ENCODE peak calls at places on chromosomes 16 and 17, in eight cellular contexts. One of them, this sample, is unnamed.

GRCh38 chr17:27810211-27810901 is 10.0 kb upstream of the NOS2 start:
- DNase-seq in adrenal gland: no peak
- DNase-seq in ovary: no peak
- DNase-seq in psoas muscle: no peak
- DNase-seq in mammary epithelial cell: peak; percentile 10
- DNase-seq in hepatocyte: peak; percentile 23
- DNase-seq in gastrocnemius medialis: no peak
- DNase-seq in stomach: no peak
- DNase-seq in this sample: no peak

GRCh38 chr17:8060274-8060673 is 21.4 kb downstream of the ALOX15B start:
- DNase-seq in hepatocyte: peak; percentile 87
- DNase-seq in gastrocnemius medialis: peak; percentile 25
- DNase-seq in mammary epithelial cell: peak; percentile 63
- DNase-seq in ovary: peak; percentile 36
- DNase-seq in stomach: peak; percentile 64
- DNase-seq in psoas muscle: no peak
- DNase-seq in adrenal gland: peak; percentile 77
- DNase-seq in this sample: no peak

GRCh38 chr16:11526921-11527320 is 59.8 kb downstream of the LITAF start:
- DNase-seq in psoas muscle: peak; percentile 41
- DNase-seq in gastrocnemius medialis: no peak
- DNase-seq in adrenal gland: no peak
- DNase-seq in ovary: no peak
- DNase-seq in hepatocyte: no peak
- DNase-seq in stomach: no peak
- DNase-seq in mammary epithelial cell: no peak
- DNase-seq in this sample: no peak

GRCh38 chr17:34305606-34306005 is 13.6 kb upstream of the CCL8 start:
- DNase-seq in gastrocnemius medialis: no peak
- DNase-seq in ovary: no peak
- DNase-seq in hepatocyte: no peak
- DNase-seq in adrenal gland: no peak
- DNase-seq in psoas muscle: no peak
- DNase-seq in mammary epithelial cell: no peak
- DNase-seq in stomach: no peak
- DNase-seq in this sample: no peak

GRCh38 chr16:7378024-7378695 is 45.5 kb downstream of the RBFOX1 start:
- DNase-seq in hepatocyte: no peak
- DNase-seq in mammary epithelial cell: no peak
- DNase-seq in adrenal gland: no peak
- DNase-seq in psoas muscle: no peak
- DNase-seq in gastrocnemius medialis: peak; percentile 51
- DNase-seq in ovary: no peak
- DNase-seq in stomach: no peak
- DNase-seq in this sample: no peak

GRCh38 chr16:71426069-71426879 is 15.6 kb downstream of the TLE7 start:
- DNase-seq in ovary: peak; percentile 25
- DNase-seq in mammary epithelial cell: peak; percentile 99
- DNase-seq in hepatocyte: peak; percentile 81
- DNase-seq in gastrocnemius medialis: no peak
- DNase-seq in stomach: no peak
- DNase-seq in adrenal gland: no peak
- DNase-seq in psoas muscle: no peak
- DNase-seq in this sample: no peak

GRCh38 chr16:65418435-65418834 is 296.6 kb upstream of the CDH11 start:
- DNase-seq in adrenal gland: no peak
- DNase-seq in gastrocnemius medialis: no peak
- DNase-seq in ovary: no peak
- DNase-seq in stomach: no peak
- DNase-seq in hepatocyte: no peak
- DNase-seq in psoas muscle: no peak
- DNase-seq in mammary epithelial cell: no peak
- DNase-seq in this sample: no peak

GRCh38 chr17:74852237-74853047 is 7.2 kb downstream of the GRIN2C start:
- DNase-seq in adrenal gland: no peak
- DNase-seq in gastrocnemius medialis: no peak
- DNase-seq in hepatocyte: peak; percentile 76
- DNase-seq in psoas muscle: no peak
- DNase-seq in ovary: no peak
- DNase-seq in stomach: no peak
- DNase-seq in mammary epithelial cell: peak; percentile 51
- DNase-seq in this sample: no peak

GRCh38 chr16:56606071-56606687 is 2.2 kb upstream of the MT2A start:
- DNase-seq in gastrocnemius medialis: no peak
- DNase-seq in psoas muscle: peak; percentile 88
- DNase-seq in adrenal gland: peak; percentile 82
- DNase-seq in mammary epithelial cell: peak; percentile 86
- DNase-seq in stomach: no peak
- DNase-seq in ovary: peak; percentile 61
- DNase-seq in hepatocyte: peak; percentile 53
- DNase-seq in this sample: no peak

GRCh38 chr16:29029168-29029994 is 44.5 kb downstream of the LAT start:
- DNase-seq in hepatocyte: peak; percentile 65
- DNase-seq in stomach: no peak
- DNase-seq in mammary epithelial cell: peak; percentile 86
- DNase-seq in psoas muscle: no peak
- DNase-seq in gastrocnemius medialis: no peak
- DNase-seq in ovary: no peak
- DNase-seq in adrenal gland: peak; percentile 21
- DNase-seq in this sample: no peak

GRCh38 chr16:7342598-7342997 is 10.0 kb downstream of the RBFOX1 start:
- DNase-seq in hepatocyte: no peak
- DNase-seq in ovary: no peak
- DNase-seq in mammary epithelial cell: no peak
- DNase-seq in adrenal gland: no peak
- DNase-seq in psoas muscle: no peak
- DNase-seq in gastrocnemius medialis: no peak
- DNase-seq in stomach: no peak
- DNase-seq in this sample: no peak

GRCh38 chr16:3906363-3906762 is 25.9 kb upstream of the CREBBP start:
- DNase-seq in stomach: no peak
- DNase-seq in hepatocyte: no peak
- DNase-seq in mammary epithelial cell: no peak
- DNase-seq in ovary: no peak
- DNase-seq in gastrocnemius medialis: no peak
- DNase-seq in adrenal gland: no peak
- DNase-seq in psoas muscle: no peak
- DNase-seq in this sample: no peak

GRCh38 chr16:73025506-73026131 is 22.3 kb downstream of the ZFHX3 start:
- DNase-seq in gastrocnemius medialis: no peak
- DNase-seq in hepatocyte: no peak
- DNase-seq in adrenal gland: peak; percentile 56
- DNase-seq in psoas muscle: peak; percentile 64
- DNase-seq in mammary epithelial cell: no peak
- DNase-seq in ovary: no peak
- DNase-seq in stomach: no peak
- DNase-seq in this sample: no peak

GRCh38 chr17:64411999-64412771 is 21.5 kb upstream of the PECAM1 start:
- DNase-seq in ovary: peak; percentile 58
- DNase-seq in stomach: no peak
- DNase-seq in adrenal gland: peak; percentile 53
- DNase-seq in gastrocnemius medialis: peak; percentile 45
- DNase-seq in hepatocyte: peak; percentile 52
- DNase-seq in mammary epithelial cell: no peak
- DNase-seq in psoas muscle: peak; percentile 65
- DNase-seq in this sample: peak; percentile 62

GRCh38 chr16:69329369-69330285 is 761 bp downstream of the PDF start:
- DNase-seq in mammary epithelial cell: peak; percentile 48
- DNase-seq in stomach: no peak
- DNase-seq in hepatocyte: peak; percentile 60
- DNase-seq in adrenal gland: no peak
- DNase-seq in psoas muscle: no peak
- DNase-seq in gastrocnemius medialis: no peak
- DNase-seq in ovary: no peak
- DNase-seq in this sample: no peak

GRCh38 chr17:39676198-39676819 is 8.1 kb downstream of the PNMT start:
- DNase-seq in ovary: no peak
- DNase-seq in gastrocnemius medialis: peak; percentile 85
- DNase-seq in adrenal gland: no peak
- DNase-seq in mammary epithelial cell: no peak
- DNase-seq in hepatocyte: no peak
- DNase-seq in stomach: peak; percentile 84
- DNase-seq in psoas muscle: peak; percentile 86
- DNase-seq in this sample: peak; percentile 82

GRCh38 chr17:2337811-2338657 is 733 bp downstream of the SGSM2 start:
- DNase-seq in mammary epithelial cell: peak; percentile 34
- DNase-seq in hepatocyte: peak; percentile 84
- DNase-seq in psoas muscle: peak; percentile 79
- DNase-seq in stomach: peak; percentile 79
- DNase-seq in adrenal gland: peak; percentile 80
- DNase-seq in ovary: peak; percentile 64
- DNase-seq in gastrocnemius medialis: peak; percentile 64
- DNase-seq in this sample: peak; percentile 61

GRCh38 chr17:63696381-63696961 is 3.5 kb downstream of the LIMD2 start:
- DNase-seq in gastrocnemius medialis: no peak
- DNase-seq in ovary: no peak
- DNase-seq in mammary epithelial cell: no peak
- DNase-seq in stomach: peak; percentile 27
- DNase-seq in adrenal gland: no peak
- DNase-seq in psoas muscle: no peak
- DNase-seq in hepatocyte: no peak
- DNase-seq in this sample: no peak

GRCh38 chr17:10631048-10631700 is 25.9 kb downstream of the MYH3 start:
- DNase-seq in hepatocyte: peak; percentile 45
- DNase-seq in gastrocnemius medialis: no peak
- DNase-seq in adrenal gland: peak; percentile 27
- DNase-seq in mammary epithelial cell: no peak
- DNase-seq in psoas muscle: no peak
- DNase-seq in ovary: no peak
- DNase-seq in stomach: no peak
- DNase-seq in this sample: no peak

DNA sequence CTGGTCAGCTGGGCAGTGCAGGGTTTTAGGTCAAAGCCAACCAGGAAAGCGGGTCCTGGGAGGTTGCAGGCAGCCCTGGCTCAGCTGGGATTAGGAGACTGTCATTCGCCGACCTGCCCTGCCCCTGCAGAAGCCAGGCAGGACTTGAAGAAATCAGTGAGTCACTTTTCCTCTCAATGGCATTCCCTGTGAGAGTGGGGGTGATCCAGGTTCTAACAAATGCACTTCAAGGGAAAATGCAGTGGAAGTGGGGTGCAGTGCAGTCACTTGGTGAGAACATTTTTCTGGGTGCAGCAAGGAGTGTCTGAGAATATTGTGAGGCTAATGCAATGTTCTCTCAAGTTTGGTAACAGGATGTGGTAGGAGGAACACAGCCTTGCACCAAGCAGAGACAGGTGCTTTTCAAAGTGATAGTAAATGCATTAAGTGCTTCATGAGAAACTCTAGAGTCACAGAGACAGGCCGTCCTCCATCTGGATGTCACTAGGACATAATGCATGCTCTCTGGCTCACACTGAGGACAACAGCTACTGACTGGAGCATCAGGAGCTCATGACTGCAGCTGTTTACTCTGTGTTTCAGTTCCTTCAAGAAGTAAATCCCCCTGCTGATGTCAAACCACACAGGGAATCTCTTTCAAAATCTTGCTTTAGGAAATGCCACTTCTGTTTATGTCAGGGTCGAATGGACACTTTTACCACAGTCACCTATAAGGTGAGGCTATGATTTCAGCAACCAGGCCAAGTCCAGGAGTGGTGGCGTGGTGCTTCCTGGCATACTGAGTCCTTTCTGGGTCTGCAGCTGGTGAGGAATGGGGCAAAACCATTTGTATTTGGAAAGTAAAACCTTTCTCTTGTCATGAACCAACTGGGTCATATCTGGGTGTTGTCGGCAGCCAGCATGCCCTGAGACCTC is 16.7 kb downstream of the CDK5R1 start:
- DNase-seq in gastrocnemius medialis: no peak
- DNase-seq in stomach: no peak
- DNase-seq in hepatocyte: no peak
- DNase-seq in psoas muscle: no peak
- DNase-seq in mammary epithelial cell: peak; percentile 40
- DNase-seq in ovary: no peak
- DNase-seq in adrenal gland: no peak
- DNase-seq in this sample: no peak
- H3K4me3 ChIP-seq in gastrocnemius medialis: no peak overlapping the region
- H3K4me3 ChIP-seq in stomach: no peak overlapping the region
- H3K4me3 ChIP-seq in hepatocyte: no peak overlapping the region
- H3K4me3 ChIP-seq in psoas muscle: no peak overlapping the region
- H3K4me3 ChIP-seq in mammary epithelial cell: no peak overlapping the region
- H3K4me3 ChIP-seq in ovary: no peak overlapping the region
- H3K4me3 ChIP-seq in adrenal gland: no peak overlapping the region
- H3K4me3 ChIP-seq in this sample: no peak overlapping the region

GRCh38 chr16:79253100-79253631 is 347.4 kb downstream of the MAF start:
- DNase-seq in ovary: peak; percentile 85
- DNase-seq in hepatocyte: peak; percentile 59
- DNase-seq in adrenal gland: no peak
- DNase-seq in psoas muscle: no peak
- DNase-seq in stomach: peak; percentile 77
- DNase-seq in mammary epithelial cell: no peak
- DNase-seq in gastrocnemius medialis: no peak
- DNase-seq in this sample: no peak

GRCh38 chr16:79250457-79251098 is 350.0 kb downstream of the MAF start:
- DNase-seq in gastrocnemius medialis: no peak
- DNase-seq in mammary epithelial cell: no peak
- DNase-seq in ovary: no peak
- DNase-seq in stomach: no peak
- DNase-seq in hepatocyte: no peak
- DNase-seq in adrenal gland: no peak
- DNase-seq in psoas muscle: no peak
- DNase-seq in this sample: no peak

DNA sequence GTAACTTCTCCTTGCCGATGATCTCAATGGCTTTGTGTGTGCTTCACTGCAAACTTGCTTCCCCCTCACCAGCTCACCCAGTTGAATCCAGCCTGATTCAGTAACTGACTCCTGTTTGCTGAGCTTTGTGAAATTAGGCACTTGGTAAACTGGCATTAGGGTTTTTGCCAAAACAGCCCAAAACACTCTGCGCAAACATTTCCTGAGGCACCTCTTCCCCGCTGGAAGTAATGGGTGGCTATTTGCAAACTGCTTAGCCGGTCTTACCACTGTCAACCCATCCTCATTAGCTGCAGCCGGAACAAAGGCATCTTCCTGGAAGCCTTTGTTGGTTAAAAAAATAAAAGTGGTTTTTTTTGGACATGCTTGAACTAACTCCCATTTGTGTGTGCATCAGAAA is 353.2 kb downstream of the MAF start:
- DNase-seq in stomach: no peak
- DNase-seq in gastrocnemius medialis: no peak
- DNase-seq in mammary epithelial cell: no peak
- DNase-seq in psoas muscle: no peak
- DNase-seq in hepatocyte: no peak
- DNase-seq in ovary: no peak
- DNase-seq in adrenal gland: no peak
- DNase-seq in this sample: no peak
- H3K27ac ChIP-seq in stomach: no peak overlapping the region
- H3K27ac ChIP-seq in gastrocnemius medialis: no peak overlapping the region
- H3K27ac ChIP-seq in mammary epithelial cell: no peak overlapping the region
- H3K27ac ChIP-seq in psoas muscle: no peak overlapping the region
- H3K27ac ChIP-seq in hepatocyte: no peak overlapping the region
- H3K27ac ChIP-seq in ovary: no peak overlapping the region
- H3K27ac ChIP-seq in adrenal gland: no peak overlapping the region
- H3K27ac ChIP-seq in this sample: no peak overlapping the region

GRCh38 chr16:543301-544164 is 16.0 kb downstream of the CAPN15 start:
- DNase-seq in hepatocyte: peak; percentile 75
- DNase-seq in gastrocnemius medialis: no peak
- DNase-seq in mammary epithelial cell: no peak
- DNase-seq in stomach: peak; percentile 42
- DNase-seq in psoas muscle: no peak
- DNase-seq in ovary: no peak
- DNase-seq in adrenal gland: no peak
- DNase-seq in this sample: no peak
- TF ChIP-seq CTCF in hepatocyte: no peak
- TF ChIP-seq CTCF in gastrocnemius medialis: no peak
- TF ChIP-seq CTCF in mammary epithelial cell: no peak
- TF ChIP-seq CTCF in stomach: no peak
- TF ChIP-seq CTCF in psoas muscle: no peak
- TF ChIP-seq CTCF in ovary: no peak
- TF ChIP-seq CTCF in adrenal gland: no peak
- TF ChIP-seq CTCF in this sample: no peak

GRCh38 chr16:53043462-53043861 is 9.2 kb downstream of the CHD9NB start:
- DNase-seq in ovary: peak; percentile 15
- DNase-seq in stomach: no peak
- DNase-seq in hepatocyte: peak; percentile 32
- DNase-seq in adrenal gland: no peak
- DNase-seq in gastrocnemius medialis: no peak
- DNase-seq in mammary epithelial cell: no peak
- DNase-seq in psoas muscle: no peak
- DNase-seq in this sample: peak; percentile 52
- H3K4me3 ChIP-seq in ovary: no peak overlapping the region
- H3K4me3 ChIP-seq in stomach: no peak overlapping the region
- H3K4me3 ChIP-seq in hepatocyte: no peak overlapping the region
- H3K4me3 ChIP-seq in adrenal gland: no peak overlapping the region
- H3K4me3 ChIP-seq in gastrocnemius medialis: no peak overlapping the region
- H3K4me3 ChIP-seq in mammary epithelial cell: peak overlapping the region; percentile 26
- H3K4me3 ChIP-seq in psoas muscle: peak overlapping the region; percentile 30
- H3K4me3 ChIP-seq in this sample: no peak overlapping the region